ENCODE peak calls at places on chromosomes 1 and 21, in ten cellular contexts. L is left ventricle myocardium inferior, U is neural crest cell, G is MCF 10A, C is heart left ventricle, H is heart right ventricle, W is HCT116, T is upper lobe of right lung, R is dorsolateral prefrontal cortex, D is WTC11. M is an unnamed sample.

GRCh38 chr1:89910780-89911179 is 84.1 kb upstream of the ZNF326 start:
- DNase-seq in L (no peak), U (no peak), G (peak; percentile 67), C (no peak), H (no peak), W (peak; percentile 8), T (no peak), R (no peak), D (no peak), M (no peak)

GRCh38 chr1:244970236-244970652 is 105.9 kb upstream of the HNRNPU start:
- DNase-seq in L (peak; percentile 81), U (peak; percentile 74), G (peak; percentile 93), C (peak; percentile 92), H (peak; percentile 74), W (peak; percentile 42), T (peak; percentile 93), R (peak; percentile 76), D (peak; percentile 83), M (peak; percentile 76)

GRCh38 chr1:225567789-225568188 is 85.1 kb downstream of the ENAH start:
- DNase-seq in L (no peak), U (no peak), G (peak; percentile 44), C (no peak), H (no peak), W (no peak), T (no peak), R (no peak), D (no peak), M (no peak)

GRCh38 chr1:217087981-217088380 is 364.8 kb upstream of the ESRRG start:
- DNase-seq in L (no peak), U (no peak), G (no peak), C (no peak), H (no peak), W (no peak), T (no peak), R (no peak), D (no peak), M (no peak)

GRCh38 chr1:206705187-206705586 is 20.5 kb downstream of the MAPKAPK2 start:
- DNase-seq in L (no peak), U (peak; percentile 18), G (no peak), C (no peak), H (no peak), W (no peak), T (peak; percentile 62), R (peak; percentile 57), D (no peak), M (no peak)

GRCh38 chr1:85344256-85344694 is 67.8 kb upstream of the BCL10 start:
- DNase-seq in L (no peak), U (no peak), G (peak; percentile 45), C (no peak), H (no peak), W (no peak), T (peak; percentile 71), R (no peak), D (peak; percentile 71), M (no peak)

GRCh38 chr1:23452011-23452411 is 27.5 kb upstream of the TCEA3 start:
- DNase-seq in L (no peak), U (no peak), G (peak; percentile 82), C (no peak), H (no peak), W (peak; percentile 24), T (peak; percentile 93), R (no peak), D (no peak), M (peak; percentile 9)

GRCh38 chr1:109783436-109783835 is 19.7 kb upstream of the EPS8L3 start:
- DNase-seq in L (peak; percentile 11), U (no peak), G (peak; percentile 91), C (no peak), H (no peak), W (peak; percentile 51), T (no peak), R (no peak), D (no peak), M (no peak)

GRCh38 chr1:212561501-212561931 is 47.0 kb upstream of the ATF3 start:
- DNase-seq in L (no peak), U (no peak), G (peak; percentile 50), C (no peak), H (no peak), W (peak; percentile 64), T (no peak), R (no peak), D (no peak), M (no peak)

GRCh38 chr1:88983791-88984552 is 8.5 kb downstream of the KYAT3 start:
- DNase-seq in L (no peak), U (no peak), G (peak; percentile 73), C (no peak), H (no peak), W (peak; percentile 23), T (no peak), R (no peak), D (no peak), M (peak; percentile 48)

GRCh38 chr1:112083487-112083886 is 94.0 kb upstream of the KCND3 start:
- DNase-seq in L (no peak), U (no peak), G (peak; percentile 44), C (no peak), H (no peak), W (no peak), T (no peak), R (no peak), D (no peak), M (no peak)

GRCh38 chr1:40650075-40650474 is 15.4 kb downstream of the RIMS3 start:
- DNase-seq in L (no peak), U (no peak), G (no peak), C (no peak), H (no peak), W (no peak), T (no peak), R (no peak), D (peak; percentile 76), M (peak; percentile 33)
- TF ChIP-seq CTCF in L (peak; percentile 39), U (peak; percentile 46), G (no peak), C (peak; percentile 43), H (peak; percentile 34), W (peak; percentile 45), T (no peak), R (peak; percentile 14), D (peak; percentile 50), M (peak; percentile 58)

GRCh38 chr1:238944028-238944427 is 442.3 kb upstream of the CHRM3 start:
- DNase-seq in L (no peak), U (no peak), G (no peak), C (no peak), H (no peak), W (no peak), T (no peak), R (no peak), D (no peak), M (no peak)
- TF ChIP-seq CTCF in L (no peak), U (no peak), G (no peak), C (no peak), H (no peak), W (no peak), T (no peak), R (no peak), D (no peak), M (no peak)

DNA sequence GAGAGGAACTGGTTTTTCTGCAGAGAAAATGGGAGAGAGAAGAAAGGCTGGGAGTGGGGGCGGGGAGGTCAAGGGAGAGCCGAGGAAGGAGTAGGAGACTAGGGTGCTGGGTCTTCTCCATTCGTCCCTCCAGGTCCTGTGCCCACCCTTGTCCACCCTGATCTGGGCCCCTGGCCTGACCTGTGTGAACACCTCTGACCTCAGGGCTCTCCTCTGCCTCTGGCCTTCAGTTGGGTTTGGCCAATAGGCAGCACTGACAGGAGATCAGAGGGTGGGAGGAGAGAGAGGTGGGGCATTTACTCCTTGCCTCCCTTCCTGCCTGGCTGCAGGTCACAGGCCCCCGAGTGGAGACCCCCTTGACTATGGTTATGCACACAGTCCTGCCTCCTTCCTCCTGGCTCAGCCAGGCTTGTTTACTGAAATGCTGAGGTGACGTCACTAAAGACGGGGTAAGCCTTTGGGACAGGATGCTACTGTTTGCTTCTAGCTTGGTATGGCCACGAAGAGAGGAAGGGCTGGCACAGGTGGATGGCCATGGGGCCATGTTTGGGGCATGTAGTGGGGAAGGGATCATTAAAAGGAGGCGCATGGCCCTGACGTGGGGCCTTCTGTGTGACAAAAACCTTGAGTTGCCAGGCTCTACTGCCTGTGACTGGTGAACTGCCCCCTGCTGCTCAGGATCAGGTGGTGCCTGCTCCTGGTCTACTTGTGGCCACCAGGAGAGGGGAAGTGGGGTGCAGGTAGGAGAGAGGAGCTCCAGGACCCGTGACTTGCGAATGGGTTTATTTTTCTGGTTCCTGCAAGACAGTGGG is 248.7 kb upstream of the CSF3R start:
- DNase-seq in L (no peak), U (no peak), G (no peak), C (no peak), H (no peak), W (no peak), T (no peak), R (no peak), D (peak; percentile 30), M (peak; percentile 6)
- TF ChIP-seq CTCF in L (no peak), U (no peak), G (no peak), C (no peak), H (no peak), W (peak; percentile 37), T (no peak), R (no peak), D (no peak), M (no peak)

DNA sequence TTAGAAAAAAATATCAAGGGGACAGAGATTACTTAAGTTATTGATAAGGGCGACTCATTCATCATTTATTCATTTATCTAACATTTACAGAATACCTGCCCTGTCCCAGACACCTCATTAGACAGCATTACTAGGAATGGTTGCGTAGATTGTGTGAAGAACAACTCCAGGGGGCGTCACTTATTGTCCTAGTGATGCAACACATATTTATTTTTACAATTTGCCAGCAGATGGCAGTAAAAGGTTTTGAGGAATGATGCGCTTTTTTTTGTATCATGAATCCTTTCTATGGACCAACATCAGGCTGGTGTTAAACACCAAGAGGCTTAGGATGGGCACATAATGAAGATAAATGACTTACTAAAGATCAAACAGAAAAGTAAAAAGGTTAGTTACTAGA is 5.5 kb downstream of the NCAM2 start:
- DNase-seq in L (no peak), U (no peak), G (peak; percentile 55), C (no peak), H (no peak), W (peak; percentile 6), T (no peak), R (no peak), D (peak; percentile 24), M (no peak)
- TF ChIP-seq CTCF in L (peak; percentile 28), U (peak; percentile 59), G (peak; percentile 31), C (peak; percentile 38), H (peak; percentile 19), W (peak; percentile 16), T (peak; percentile 38), R (peak; percentile 58), D (peak; percentile 41), M (peak; percentile 48)

GRCh38 chr21:45244799-45245340 is 42.8 kb downstream of the POFUT2 start:
- DNase-seq in L (no peak), U (no peak), G (no peak), C (no peak), H (no peak), W (no peak), T (no peak), R (no peak), D (no peak), M (no peak)
- TF ChIP-seq CTCF in L (no peak), U (no peak), G (no peak), C (no peak), H (no peak), W (no peak), T (no peak), R (no peak), D (no peak), M (no peak)

DNA sequence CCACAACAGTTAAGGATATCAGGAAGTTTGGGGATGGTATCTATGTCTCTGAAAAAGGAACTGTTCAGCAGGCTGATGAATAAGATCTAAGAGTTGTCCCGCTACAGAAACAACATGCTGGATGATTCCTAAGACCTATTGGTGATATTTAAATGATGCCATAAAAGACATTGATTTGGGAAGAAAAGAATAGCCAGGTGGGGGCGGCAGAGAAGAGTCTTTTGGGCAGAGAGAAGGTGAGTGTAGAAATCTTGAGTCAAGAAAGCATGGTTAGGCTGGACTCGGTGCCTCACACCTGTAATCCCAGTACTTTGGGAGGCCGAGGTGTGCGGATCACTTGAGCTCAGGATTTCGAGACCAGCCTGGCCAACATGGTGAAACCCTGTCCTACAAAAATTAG is 11.8 kb upstream of the TMEM201 start:
- DNase-seq in L (no peak), U (no peak), G (no peak), C (no peak), H (no peak), W (no peak), T (no peak), R (no peak), D (no peak), M (no peak)
- TF ChIP-seq CTCF in L (no peak), U (no peak), G (no peak), C (no peak), H (no peak), W (no peak), T (no peak), R (no peak), D (no peak), M (no peak)